ENCODE peak calls at places on chromosomes 13 and 19, in six cellular contexts. One of them, this sample, is unnamed.
A peak's percentile ranks its signal among the peaks of the same experiment; 100 is the strongest.

GRCh38 chr13:65889368-65889767 is 1340.8 kb downstream of the PCDH9 start:
- DNase-seq in Peyer's patch: no peak
- DNase-seq in transverse colon: no peak
- DNase-seq in IMR-90: peak; percentile 47
- DNase-seq in testis: no peak
- DNase-seq in right lobe of liver: no peak
- DNase-seq in this sample: no peak

GRCh38 chr19:35446194-35446593 is 1.9 kb upstream of the FFAR2 start:
- DNase-seq in Peyer's patch: no peak
- DNase-seq in transverse colon: no peak
- DNase-seq in IMR-90: no peak
- DNase-seq in testis: no peak
- DNase-seq in right lobe of liver: peak; percentile 25
- DNase-seq in this sample: peak; percentile 28

GRCh38 chr13:99542788-99543406 is 41.6 kb downstream of the TM9SF2 start:
- DNase-seq in Peyer's patch: no peak
- DNase-seq in transverse colon: peak; percentile 17
- DNase-seq in IMR-90: no peak
- DNase-seq in testis: no peak
- DNase-seq in right lobe of liver: no peak
- DNase-seq in this sample: no peak

GRCh38 chr13:61700663-61701062 is 285.0 kb upstream of the PCDH20 start:
- DNase-seq in Peyer's patch: no peak
- DNase-seq in transverse colon: no peak
- DNase-seq in IMR-90: no peak
- DNase-seq in testis: no peak
- DNase-seq in right lobe of liver: no peak
- DNase-seq in this sample: no peak

GRCh38 chr19:13825489-13826475 is 30.5 kb downstream of the ZSWIM4 start:
- DNase-seq in Peyer's patch: no peak
- DNase-seq in transverse colon: no peak
- DNase-seq in IMR-90: no peak
- DNase-seq in testis: no peak
- DNase-seq in right lobe of liver: no peak
- DNase-seq in this sample: no peak

GRCh38 chr19:1862068-1862423 is 1.3 kb downstream of the KLF16 start:
- DNase-seq in Peyer's patch: no peak
- DNase-seq in transverse colon: no peak
- DNase-seq in IMR-90: no peak
- DNase-seq in testis: no peak
- DNase-seq in right lobe of liver: no peak
- DNase-seq in this sample: no peak

GRCh38 chr13:45084515-45084914 is 35.8 kb upstream of the GTF2F2 start:
- DNase-seq in Peyer's patch: no peak
- DNase-seq in transverse colon: no peak
- DNase-seq in IMR-90: no peak
- DNase-seq in testis: no peak
- DNase-seq in right lobe of liver: no peak
- DNase-seq in this sample: no peak

GRCh38 chr19:42122691-42123607 is 9.3 kb downstream of the POU2F2 start:
- DNase-seq in Peyer's patch: no peak
- DNase-seq in transverse colon: no peak
- DNase-seq in IMR-90: no peak
- DNase-seq in testis: no peak
- DNase-seq in right lobe of liver: no peak
- DNase-seq in this sample: no peak

GRCh38 chr13:90272356-90272755 is 1075.1 kb upstream of the MIR17HG start:
- DNase-seq in Peyer's patch: no peak
- DNase-seq in transverse colon: no peak
- DNase-seq in IMR-90: no peak
- DNase-seq in testis: no peak
- DNase-seq in right lobe of liver: no peak
- DNase-seq in this sample: no peak

GRCh38 chr13:46687810-46688209 is 109.2 kb downstream of the ESD start:
- DNase-seq in Peyer's patch: no peak
- DNase-seq in transverse colon: no peak
- DNase-seq in IMR-90: peak; percentile 46
- DNase-seq in testis: no peak
- DNase-seq in right lobe of liver: no peak
- DNase-seq in this sample: peak; percentile 20

GRCh38 chr13:95784891-95785290 is 108.0 kb downstream of the DNAJC3 start:
- DNase-seq in Peyer's patch: no peak
- DNase-seq in transverse colon: no peak
- DNase-seq in IMR-90: peak; percentile 49
- DNase-seq in testis: no peak
- DNase-seq in right lobe of liver: no peak
- DNase-seq in this sample: no peak

GRCh38 chr13:42549555-42549941 is 24.4 kb upstream of the TNFSF11 start:
- DNase-seq in Peyer's patch: no peak
- DNase-seq in transverse colon: no peak
- DNase-seq in IMR-90: no peak
- DNase-seq in testis: no peak
- DNase-seq in right lobe of liver: no peak
- DNase-seq in this sample: no peak

GRCh38 chr19:36169084-36169760 is 17.0 kb upstream of the COX7A1 start:
- DNase-seq in Peyer's patch: peak; percentile 74
- DNase-seq in transverse colon: peak; percentile 57
- DNase-seq in IMR-90: no peak
- DNase-seq in testis: no peak
- DNase-seq in right lobe of liver: no peak
- DNase-seq in this sample: peak; percentile 33

GRCh38 chr13:32638739-32639138 is 52.5 kb downstream of the PDS5B start:
- DNase-seq in Peyer's patch: no peak
- DNase-seq in transverse colon: no peak
- DNase-seq in IMR-90: no peak
- DNase-seq in testis: no peak
- DNase-seq in right lobe of liver: no peak
- DNase-seq in this sample: no peak

GRCh38 chr13:77571956-77572355 is 36.5 kb downstream of the SCEL start:
- DNase-seq in Peyer's patch: no peak
- DNase-seq in transverse colon: no peak
- DNase-seq in IMR-90: no peak
- DNase-seq in testis: no peak
- DNase-seq in right lobe of liver: no peak
- DNase-seq in this sample: no peak

GRCh38 chr13:30033681-30034447 is 183.4 kb upstream of the UBL3 start:
- DNase-seq in Peyer's patch: no peak
- DNase-seq in transverse colon: no peak
- DNase-seq in IMR-90: peak; percentile 97
- DNase-seq in testis: no peak
- DNase-seq in right lobe of liver: no peak
- DNase-seq in this sample: no peak

GRCh38 chr13:24680258-24680920 is at the start of gene ATP12A:
- DNase-seq in Peyer's patch: peak; percentile 66
- DNase-seq in transverse colon: peak; percentile 42
- DNase-seq in IMR-90: no peak
- DNase-seq in testis: peak; percentile 35
- DNase-seq in right lobe of liver: no peak
- DNase-seq in this sample: no peak

GRCh38 chr19:18055967-18056366 is 30.8 kb downstream of the IL12RB1 start:
- DNase-seq in Peyer's patch: no peak
- DNase-seq in transverse colon: no peak
- DNase-seq in IMR-90: no peak
- DNase-seq in testis: no peak
- DNase-seq in right lobe of liver: no peak
- DNase-seq in this sample: no peak

GRCh38 chr19:7292950-7293794 is 1.0 kb downstream of the INSR start:
- DNase-seq in Peyer's patch: peak; percentile 87
- DNase-seq in transverse colon: peak; percentile 68
- DNase-seq in IMR-90: no peak
- DNase-seq in testis: peak; percentile 20
- DNase-seq in right lobe of liver: peak; percentile 85
- DNase-seq in this sample: peak; percentile 63

GRCh38 chr13:113408562-113408961 is 44.6 kb upstream of the GRTP1 start:
- DNase-seq in Peyer's patch: peak; percentile 6
- DNase-seq in transverse colon: no peak
- DNase-seq in IMR-90: no peak
- DNase-seq in testis: no peak
- DNase-seq in right lobe of liver: no peak
- DNase-seq in this sample: no peak
- TF ChIP-seq POLR2A in Peyer's patch: no peak
- TF ChIP-seq POLR2A in transverse colon: no peak
- TF ChIP-seq POLR2A in IMR-90: no peak
- TF ChIP-seq POLR2A in testis: no peak
- TF ChIP-seq POLR2A in right lobe of liver: no peak
- TF ChIP-seq POLR2A in this sample: no peak

GRCh38 chr19:37251308-37252229 is 33.6 kb downstream of the ZNF383 start:
- DNase-seq in Peyer's patch: peak; percentile 62
- DNase-seq in transverse colon: peak; percentile 48
- DNase-seq in IMR-90: peak; percentile 97
- DNase-seq in testis: peak; percentile 96
- DNase-seq in right lobe of liver: peak; percentile 70
- DNase-seq in this sample: peak; percentile 87
- TF ChIP-seq POLR2A in Peyer's patch: no peak
- TF ChIP-seq POLR2A in transverse colon: peak; percentile 29
- TF ChIP-seq POLR2A in IMR-90: no peak
- TF ChIP-seq POLR2A in testis: no peak
- TF ChIP-seq POLR2A in right lobe of liver: no peak
- TF ChIP-seq POLR2A in this sample: no peak

GRCh38 chr19:40778045-40778864 is at the start of gene RAB4B:
- DNase-seq in Peyer's patch: peak; percentile 100
- DNase-seq in transverse colon: peak; percentile 100
- DNase-seq in IMR-90: peak; percentile 99
- DNase-seq in testis: peak; percentile 100
- DNase-seq in right lobe of liver: peak; percentile 100
- DNase-seq in this sample: peak; percentile 100
- TF ChIP-seq POLR2A in Peyer's patch: peak; percentile 72
- TF ChIP-seq POLR2A in transverse colon: peak; percentile 89
- TF ChIP-seq POLR2A in IMR-90: peak; percentile 88
- TF ChIP-seq POLR2A in testis: no peak
- TF ChIP-seq POLR2A in right lobe of liver: peak; percentile 64
- TF ChIP-seq POLR2A in this sample: peak; percentile 50

DNA sequence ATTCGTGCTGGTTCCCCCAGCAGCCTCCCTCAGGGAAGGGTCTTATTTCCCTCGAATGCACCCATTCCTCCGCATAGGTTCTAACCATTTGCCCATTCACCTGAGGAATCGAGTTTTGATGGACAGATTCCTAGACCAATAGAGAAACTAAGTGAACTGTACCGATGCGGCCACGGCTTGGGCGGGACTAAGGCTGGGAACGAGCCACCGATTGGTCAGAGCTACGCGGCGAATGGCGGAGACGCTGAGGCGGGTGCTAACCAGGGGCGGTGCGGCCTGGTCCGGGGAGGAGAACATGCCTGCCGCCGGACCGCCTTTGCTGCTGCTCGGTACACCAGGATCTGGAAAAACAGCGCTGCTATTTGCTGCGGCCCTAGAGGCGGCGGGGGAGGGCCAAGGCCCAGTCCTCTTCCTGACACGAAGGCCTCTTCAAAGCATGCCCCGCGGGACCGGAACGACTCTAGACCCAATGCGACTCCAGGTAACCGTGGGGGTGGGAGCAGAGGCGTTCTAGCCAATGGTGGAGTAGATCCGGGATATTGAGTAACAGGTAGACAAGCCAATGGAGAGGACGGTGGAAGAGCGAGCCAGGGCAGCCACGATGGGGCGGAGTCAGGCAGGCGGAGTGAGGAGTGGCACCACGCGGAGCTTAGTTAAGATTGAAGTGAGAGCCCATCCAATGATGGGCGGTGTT is at the start of gene SWSAP1:
- DNase-seq in Peyer's patch: peak; percentile 99
- DNase-seq in transverse colon: peak; percentile 99
- DNase-seq in IMR-90: peak; percentile 99
- DNase-seq in testis: peak; percentile 99
- DNase-seq in right lobe of liver: peak; percentile 99
- DNase-seq in this sample: peak; percentile 99
- TF ChIP-seq POLR2A in Peyer's patch: no peak
- TF ChIP-seq POLR2A in transverse colon: peak; percentile 70
- TF ChIP-seq POLR2A in IMR-90: peak; percentile 75
- TF ChIP-seq POLR2A in testis: no peak
- TF ChIP-seq POLR2A in right lobe of liver: no peak
- TF ChIP-seq POLR2A in this sample: no peak

DNA sequence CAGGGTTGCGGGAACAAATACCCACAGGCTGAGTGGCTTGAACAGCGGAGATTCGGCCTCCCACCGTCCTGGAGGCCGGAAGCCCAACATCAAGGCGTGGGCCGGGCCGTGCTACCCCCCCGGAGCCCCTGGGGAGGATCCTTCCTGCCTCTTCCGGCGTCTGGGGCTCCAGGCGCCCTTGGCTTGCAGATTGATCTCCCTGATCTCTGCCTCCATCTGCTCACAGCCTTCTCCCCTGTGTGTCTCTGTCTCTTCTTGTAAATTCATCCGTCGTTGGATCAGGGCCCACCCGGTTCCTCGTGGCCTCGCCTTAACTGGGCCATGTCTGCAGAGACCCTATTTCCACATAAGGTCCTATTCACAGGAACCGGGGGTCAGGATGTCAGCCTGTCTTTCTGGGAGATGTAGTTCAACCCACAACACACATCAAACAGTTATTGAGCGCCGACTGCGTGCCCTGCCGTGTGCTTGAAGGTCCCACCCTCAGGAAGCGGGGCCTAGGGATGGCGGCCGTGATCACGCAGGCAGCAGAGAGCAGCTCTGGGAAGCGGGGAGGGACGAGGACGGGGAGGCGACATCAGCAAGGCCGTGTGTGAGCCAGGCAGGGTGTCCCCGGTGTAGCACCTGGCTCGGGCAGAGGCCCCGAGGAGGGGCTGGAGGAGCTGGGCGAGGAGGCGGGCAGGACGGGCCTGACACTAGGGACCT is 21.3 kb downstream of the HCN2 start:
- DNase-seq in Peyer's patch: no peak
- DNase-seq in transverse colon: peak; percentile 54
- DNase-seq in IMR-90: peak; percentile 76
- DNase-seq in testis: peak; percentile 67
- DNase-seq in right lobe of liver: no peak
- DNase-seq in this sample: peak; percentile 83
- TF ChIP-seq POLR2A in Peyer's patch: no peak
- TF ChIP-seq POLR2A in transverse colon: no peak
- TF ChIP-seq POLR2A in IMR-90: no peak
- TF ChIP-seq POLR2A in testis: no peak
- TF ChIP-seq POLR2A in right lobe of liver: no peak
- TF ChIP-seq POLR2A in this sample: no peak

DNA sequence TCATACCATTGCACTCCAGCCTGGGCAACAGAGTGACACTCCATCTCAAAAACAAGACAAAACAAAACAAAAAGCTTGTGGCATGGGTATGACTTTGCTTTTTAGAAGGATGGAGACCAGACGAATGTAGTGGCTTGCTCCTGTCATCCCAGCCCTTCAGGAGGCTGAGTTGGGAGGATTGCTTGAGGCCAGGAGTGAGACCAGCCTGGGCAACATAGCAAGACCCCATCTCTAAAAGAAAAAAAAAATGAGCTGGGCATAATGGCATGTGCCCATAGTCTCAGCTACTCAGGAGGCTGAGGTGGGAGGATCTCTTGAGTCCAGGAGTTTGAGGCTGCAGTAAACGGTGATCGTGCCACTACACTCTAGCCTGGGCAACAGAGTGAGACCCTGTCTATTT is 16.4 kb upstream of the SELENOW start:
- DNase-seq in Peyer's patch: no peak
- DNase-seq in transverse colon: no peak
- DNase-seq in IMR-90: no peak
- DNase-seq in testis: no peak
- DNase-seq in right lobe of liver: no peak
- DNase-seq in this sample: no peak
- TF ChIP-seq POLR2A in Peyer's patch: no peak
- TF ChIP-seq POLR2A in transverse colon: no peak
- TF ChIP-seq POLR2A in IMR-90: no peak
- TF ChIP-seq POLR2A in testis: no peak
- TF ChIP-seq POLR2A in right lobe of liver: no peak
- TF ChIP-seq POLR2A in this sample: no peak

This sample was measured in adrenal gland.